ENCODE peak calls at places on chromosomes 2 and 18, in five cellular contexts. W, K, L, Q and C are unnamed samples.

GRCh38 chr2:101113441-101114267 is 37.5 kb downstream of the TBC1D8 start:
- DNase-seq in W (peak), K (peak), L (peak), Q (no peak), C (no peak)

GRCh38 chr2:1717129-1717528 is 27.2 kb downstream of the PXDN start:
- DNase-seq in W (no peak), K (no peak), L (no peak), Q (no peak), C (peak)

GRCh38 chr18:8890957-8891464 is 185.7 kb downstream of the MTCL1 start:
- DNase-seq in W (no peak), K (peak), L (peak), Q (no peak), C (no peak)

GRCh38 chr2:43020990-43021677 is 205.3 kb downstream of the ZFP36L2 start:
- DNase-seq in W (no peak), K (no peak), L (no peak), Q (no peak), C (no peak)

GRCh38 chr2:105732096-105732495 is 12.6 kb upstream of the NCK2 start:
- DNase-seq in W (no peak), K (peak), L (peak), Q (no peak), C (no peak)

GRCh38 chr18:13496691-13497281 is 229.6 kb downstream of the FAM210A start:
- DNase-seq in W (no peak), K (no peak), L (no peak), Q (no peak), C (no peak)

GRCh38 chr2:172614932-172615331 is 59.0 kb downstream of the PDK1 start:
- DNase-seq in W (no peak), K (peak), L (no peak), Q (no peak), C (no peak)

GRCh38 chr18:58541137-58541788 is 87.6 kb downstream of the ALPK2 start:
- DNase-seq in W (peak), K (peak), L (no peak), Q (no peak), C (peak)

GRCh38 chr18:49764032-49764431 is 49.3 kb downstream of the ACAA2 start:
- DNase-seq in W (no peak), K (peak), L (peak), Q (no peak), C (no peak)

GRCh38 chr2:238891667-238892500 is 44.0 kb downstream of the TWIST2 start:
- DNase-seq in W (no peak), K (no peak), L (no peak), Q (no peak), C (no peak)

GRCh38 chr2:170695546-170695925 is 19.6 kb upstream of the SP5 start:
- DNase-seq in W (no peak), K (no peak), L (no peak), Q (no peak), C (no peak)

GRCh38 chr2:104406273-104406726 is 447.6 kb upstream of the POU3F3 start:
- DNase-seq in W (no peak), K (no peak), L (no peak), Q (no peak), C (no peak)

GRCh38 chr2:68412127-68412819 is 47.2 kb downstream of the PLEK start:
- DNase-seq in W (no peak), K (no peak), L (no peak), Q (no peak), C (no peak)